ENCODE peak calls at places on chromosomes 6 and 20, in five cellular contexts. T is HS-5; Y is RKO; W is stimulated activated CD4-positive, alpha-beta T cell treated with anti-CD3 and anti-CD28 coated beads, Interleukin-1b, Interleukin-23, amount 100 ng/mL, for 1 hour; Q is substantia nigra. L is an unnamed sample.

GRCh38 chr20:48910360-48910781 is 11.1 kb upstream of the ARFGEF2 start:
- DNase-seq in T (no peak), Y (no peak), W (no peak), Q (no peak), L (no peak)

GRCh38 chr20:63525968-63526367 is 5.4 kb downstream of the PPDPF start:
- DNase-seq in T (no peak), Y (no peak), W (no peak), Q (no peak), L (no peak)

GRCh38 chr20:57387463-57387862 is 3.7 kb upstream of the RBM38 start:
- DNase-seq in T (no peak), Y (no peak), W (no peak), Q (no peak), L (no peak)

GRCh38 chr6:66926060-66926459 is 1219.0 kb upstream of the EYS start:
- DNase-seq in T (no peak), Y (peak; percentile 73), W (no peak), Q (no peak), L (no peak)

GRCh38 chr20:43452404-43453126 is 5.1 kb upstream of the SRSF6 start:
- DNase-seq in T (no peak), Y (no peak), W (no peak), Q (no peak), L (no peak)

GRCh38 chr6:158290659-158291058 is 21.6 kb upstream of the TULP4 start:
- DNase-seq in T (no peak), Y (no peak), W (no peak), Q (no peak), L (no peak)

GRCh38 chr6:250676-251075 is 41.6 kb upstream of the DUSP22 start:
- DNase-seq in T (no peak), Y (no peak), W (no peak), Q (no peak), L (no peak)

GRCh38 chr20:40525356-40525755 is 163.7 kb downstream of the MAFB start:
- DNase-seq in T (peak; percentile 36), Y (no peak), W (no peak), Q (no peak), L (no peak)

GRCh38 chr6:98526465-98526864 is 307.9 kb upstream of the POU3F2 start:
- DNase-seq in T (no peak), Y (no peak), W (no peak), Q (no peak), L (no peak)

GRCh38 chr20:25081065-25081729 is 744 bp downstream of the VSX1 start:
- DNase-seq in T (no peak), Y (no peak), W (no peak), Q (no peak), L (no peak)

GRCh38 chr6:29301401-29301800 is at the start of gene OR14J1:
- DNase-seq in T (no peak), Y (no peak), W (no peak), Q (no peak), L (no peak)

GRCh38 chr6:34056301-34056700 is 89.6 kb downstream of the GRM4 start:
- DNase-seq in T (no peak), Y (no peak), W (no peak), Q (no peak), L (peak; percentile 38)

GRCh38 chr20:63700199-63701050 is 4.0 kb downstream of the TNFRSF6B start:
- DNase-seq in T (no peak), Y (no peak), W (no peak), Q (no peak), L (no peak)